ENCODE peak calls at places on chromosomes 11 and 22, in five cellular contexts. B is D721Med, Z is tibial nerve, F is AG09309, L is neural progenitor cell. M is an unnamed sample.

GRCh38 chr22:46911341-46911740 is 148.9 kb downstream of the TBC1D22A start:
- DNase-seq in B (no peak), Z (no peak), F (no peak), L (no peak), M (no peak)

GRCh38 chr11:117673561-117673960 is 123.5 kb downstream of the DSCAML1 start:
- DNase-seq in B (no peak), Z (no peak), F (no peak), L (no peak), M (no peak)

GRCh38 chr11:57116654-57117053 is 65.1 kb upstream of the LRRC55 start:
- DNase-seq in B (no peak), Z (peak), F (no peak), L (peak), M (peak)

GRCh38 chr11:57340228-57340627 is 2.1 kb downstream of the P2RX3 start:
- DNase-seq in B (no peak), Z (no peak), F (no peak), L (peak), M (peak)

GRCh38 chr22:26416670-26417270 is 12.3 kb upstream of the ASPHD2 start:
- DNase-seq in B (no peak), Z (peak), F (peak), L (peak), M (no peak)

GRCh38 chr11:2272241-2272945 is 2.0 kb upstream of the ASCL2 start:
- DNase-seq in B (no peak), Z (no peak), F (no peak), L (no peak), M (no peak)

GRCh38 chr22:17629167-17629489 is 579 bp upstream of the ATP6V1E1 start:
- DNase-seq in B (no peak), Z (no peak), F (no peak), L (no peak), M (no peak)

GRCh38 chr11:14308114-14308896 is 50.7 kb downstream of the RRAS2 start:
- DNase-seq in B (no peak), Z (no peak), F (no peak), L (peak), M (no peak)

GRCh38 chr11:134063991-134064747 is 4.7 kb upstream of the JAM3 start:
- DNase-seq in B (no peak), Z (no peak), F (no peak), L (no peak), M (no peak)

GRCh38 chr11:59678118-59678812 is 9.4 kb upstream of the PATL1 start:
- DNase-seq in B (no peak), Z (no peak), F (no peak), L (no peak), M (no peak)
- TF ChIP-seq CTCF in B (no peak), Z (no peak), F (no peak), L (no peak), M (no peak)

GRCh38 chr11:120652705-120653335 is 141.3 kb downstream of the GRIK4 start:
- DNase-seq in B (no peak), Z (no peak), F (no peak), L (peak), M (peak)
- TF ChIP-seq CTCF in B (no peak), Z (no peak), F (no peak), L (no peak), M (no peak)

GRCh38 chr22:31998784-31999435 is 44.2 kb upstream of the SLC5A1 start:
- DNase-seq in B (no peak), Z (no peak), F (no peak), L (no peak), M (no peak)

GRCh38 chr22:31995807-31996206 is 47.3 kb upstream of the SLC5A1 start:
- DNase-seq in B (no peak), Z (no peak), F (no peak), L (no peak), M (no peak)

GRCh38 chr22:32000171-32000570 is 42.9 kb upstream of the SLC5A1 start:
- DNase-seq in B (no peak), Z (no peak), F (no peak), L (no peak), M (no peak)

DNA sequence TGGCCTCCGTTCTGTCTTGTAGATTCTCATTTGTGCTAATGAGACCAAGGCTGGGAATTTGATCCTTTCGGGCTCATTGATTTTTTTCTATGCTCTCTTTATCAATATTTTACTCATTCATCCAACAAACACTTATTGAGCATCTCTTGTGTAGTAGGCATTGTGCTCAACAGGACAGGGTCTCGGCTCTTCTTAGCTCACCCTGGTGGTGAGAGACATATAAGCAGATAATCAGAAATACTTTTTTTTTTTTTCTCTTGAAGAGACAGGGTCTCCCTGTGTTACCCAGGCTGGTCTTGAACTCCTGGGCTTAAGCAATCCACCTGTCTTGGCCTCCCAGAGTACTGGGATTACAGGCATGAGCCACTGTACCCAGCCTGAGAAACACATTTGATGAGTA is 48.0 kb upstream of the SLC5A1 start:
- DNase-seq in B (no peak), Z (no peak), F (no peak), L (peak), M (no peak)
- TF ChIP-seq CTCF in B (no peak), Z (no peak), F (peak), L (peak), M (peak)

DNA sequence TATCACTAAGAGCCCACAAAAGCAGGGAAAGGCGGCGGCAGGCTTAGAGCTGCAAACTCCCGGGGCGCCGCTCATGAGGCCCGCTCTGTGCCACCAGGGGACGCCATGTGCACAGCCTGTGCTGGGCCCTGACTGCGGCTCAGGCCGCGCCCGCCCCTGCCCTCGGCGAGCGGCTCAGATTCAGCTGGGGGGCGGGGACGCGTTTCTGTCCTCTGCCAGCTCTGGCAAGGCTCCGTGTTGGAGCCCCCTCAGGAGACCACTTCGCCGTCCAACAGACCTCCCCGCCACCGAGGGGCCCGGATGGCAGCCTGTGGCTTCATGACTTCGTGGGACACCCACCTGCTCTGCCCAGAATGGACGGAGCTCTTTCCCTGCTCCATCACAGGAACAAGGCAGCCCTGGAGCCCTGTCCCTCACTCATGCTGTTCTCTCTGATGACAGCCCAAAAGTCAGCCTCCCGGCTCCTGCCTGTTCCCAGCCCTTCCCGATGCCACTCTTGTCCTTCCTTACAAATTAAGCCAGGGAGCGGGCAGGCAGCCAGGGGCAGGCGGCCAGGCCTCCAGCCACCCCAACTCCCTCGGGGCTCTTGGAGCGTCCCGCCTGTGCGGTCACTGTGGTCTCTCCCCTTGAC is 69.1 kb downstream of the NAT10 start:
- DNase-seq in B (peak), Z (peak), F (no peak), L (peak), M (peak)
- TF ChIP-seq CTCF in B (peak), Z (peak), F (peak), L (peak), M (peak)

GRCh38 chr22:23751441-23751996 is 607 bp upstream of the ZNF70 start:
- DNase-seq in B (no peak), Z (no peak), F (no peak), L (peak), M (peak)

GRCh38 chr22:23750374-23750743 is 553 bp downstream of the ZNF70 start:
- DNase-seq in B (no peak), Z (no peak), F (no peak), L (no peak), M (no peak)

GRCh38 chr22:23752090-23752691 is 1.3 kb upstream of the ZNF70 start:
- DNase-seq in B (no peak), Z (no peak), F (no peak), L (no peak), M (no peak)

GRCh38 chr22:23749747-23750373 is 1.1 kb downstream of the ZNF70 start:
- DNase-seq in B (no peak), Z (peak), F (no peak), L (no peak), M (no peak)

DNA sequence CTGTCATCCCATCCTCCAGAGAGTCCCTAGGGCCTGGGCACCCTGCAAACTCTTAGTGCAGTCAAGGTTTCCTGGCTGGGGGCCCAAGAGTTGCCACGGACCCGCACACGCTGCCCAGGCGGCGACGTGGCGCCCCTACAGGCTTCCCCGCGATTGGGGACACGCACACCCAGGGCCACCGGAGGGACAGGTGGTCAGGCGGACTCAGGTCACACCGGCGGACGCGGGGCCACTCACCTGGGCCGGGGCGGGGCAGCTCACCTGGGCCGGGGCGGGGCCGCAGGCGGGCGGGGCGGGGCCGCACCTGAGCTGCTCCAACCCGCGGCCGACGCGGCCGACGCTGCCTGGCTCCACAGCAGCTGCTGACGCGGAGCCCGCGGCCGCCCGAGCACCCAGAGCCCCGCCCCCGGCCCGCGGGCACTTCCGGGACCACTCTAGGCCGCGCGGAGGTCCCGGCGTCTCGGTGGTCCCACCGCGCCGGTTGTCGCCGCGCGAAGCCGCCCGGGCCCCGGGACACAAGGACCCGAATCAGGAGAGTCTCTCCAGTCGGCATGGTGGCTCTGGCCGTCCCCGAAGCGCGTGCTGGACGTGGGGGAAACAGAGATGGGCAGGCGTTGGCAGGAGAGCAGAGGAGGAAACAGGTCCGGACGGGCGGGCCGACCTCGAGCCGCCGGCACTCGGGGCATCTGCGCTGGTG is at the start of gene ZNF70:
- DNase-seq in B (peak), Z (peak), F (peak), L (peak), M (peak)
- TF ChIP-seq CTCF in B (peak), Z (no peak), F (peak), L (peak), M (no peak)